ENCODE peak calls at places on chromosome 16, in seven cellular contexts. B is dorsolateral prefrontal cortex, I is AG04450, A is left ventricle myocardium inferior, J is adrenal gland, E is ovary, S is HCT116. H is an unnamed sample.

GRCh38 chr16:4327782-4328579 is 12.1 kb downstream of the GLIS2 start:
- DNase-seq in B (peak; percentile 80), I (no peak), A (peak; percentile 83), J (peak; percentile 93), E (peak; percentile 88), S (no peak), H (peak; percentile 84)

GRCh38 chr16:21619765-21620462 is 20.5 kb downstream of the METTL9 start:
- DNase-seq in B (no peak), I (no peak), A (no peak), J (no peak), E (no peak), S (no peak), H (no peak)

GRCh38 chr16:11742041-11742535 is 569 bp downstream of the TXNDC11 start:
- DNase-seq in B (no peak), I (no peak), A (peak; percentile 46), J (peak; percentile 47), E (peak; percentile 61), S (no peak), H (peak; percentile 78)

GRCh38 chr16:30032083-30032819 is 1.2 kb upstream of the TLCD3B start:
- DNase-seq in B (no peak), I (no peak), A (no peak), J (peak; percentile 52), E (peak; percentile 51), S (peak; percentile 58), H (peak; percentile 40)

GRCh38 chr16:81831722-81832126 is 52.6 kb downstream of the PLCG2 start:
- DNase-seq in B (no peak), I (no peak), A (peak; percentile 40), J (peak; percentile 53), E (no peak), S (no peak), H (peak; percentile 73)

GRCh38 chr16:10569629-10570028 is 10.8 kb downstream of the EMP2 start:
- DNase-seq in B (no peak), I (no peak), A (no peak), J (no peak), E (no peak), S (no peak), H (no peak)

GRCh38 chr16:69404275-69404805 is 18.5 kb upstream of the TERF2 start:
- DNase-seq in B (no peak), I (no peak), A (no peak), J (peak; percentile 65), E (no peak), S (peak; percentile 95), H (no peak)

GRCh38 chr16:16099320-16099719 is 124.0 kb downstream of the ABCC6 start:
- DNase-seq in B (no peak), I (no peak), A (no peak), J (no peak), E (no peak), S (no peak), H (no peak)

GRCh38 chr16:51651061-51651466 is 500.0 kb upstream of the SALL1 start:
- DNase-seq in B (no peak), I (no peak), A (no peak), J (no peak), E (no peak), S (no peak), H (no peak)

GRCh38 chr16:15435216-15435864 is 952 bp downstream of the BMERB1 start:
- DNase-seq in B (no peak), I (no peak), A (no peak), J (no peak), E (no peak), S (no peak), H (no peak)

GRCh38 chr16:2468142-2468724 is 2.9 kb upstream of the NTN3 start:
- DNase-seq in B (no peak), I (no peak), A (no peak), J (peak; percentile 24), E (no peak), S (no peak), H (no peak)

GRCh38 chr16:12500771-12501170 is 302.9 kb downstream of the CPPED1 start:
- DNase-seq in B (no peak), I (no peak), A (no peak), J (no peak), E (no peak), S (no peak), H (peak; percentile 71)

GRCh38 chr16:10936585-10936984 is 5.7 kb downstream of the DEXI start:
- DNase-seq in B (no peak), I (no peak), A (no peak), J (no peak), E (no peak), S (no peak), H (no peak)

GRCh38 chr16:1772908-1773702 is at the start of gene MRPS34:
- DNase-seq in B (peak; percentile 76), I (peak; percentile 42), A (peak; percentile 86), J (peak; percentile 87), E (peak; percentile 84), S (peak; percentile 80), H (peak; percentile 82)

GRCh38 chr16:22762486-22762885 is 51.5 kb upstream of the HS3ST2 start:
- DNase-seq in B (no peak), I (no peak), A (no peak), J (no peak), E (no peak), S (no peak), H (no peak)

GRCh38 chr16:3654249-3654991 is at the start of gene DNASE1:
- DNase-seq in B (no peak), I (no peak), A (peak; percentile 43), J (peak; percentile 74), E (no peak), S (peak; percentile 47), H (no peak)

GRCh38 chr16:56355786-56356275 is 69.5 kb downstream of the AMFR start:
- DNase-seq in B (no peak), I (no peak), A (peak; percentile 14), J (no peak), E (peak; percentile 30), S (no peak), H (peak; percentile 54)

GRCh38 chr16:89257757-89258465 is 40.4 kb downstream of the ZNF778 start:
- DNase-seq in B (no peak), I (no peak), A (no peak), J (no peak), E (no peak), S (no peak), H (no peak)

GRCh38 chr16:7239547-7239946 is 93.1 kb upstream of the RBFOX1 start:
- DNase-seq in B (no peak), I (no peak), A (no peak), J (no peak), E (no peak), S (no peak), H (no peak)

DNA sequence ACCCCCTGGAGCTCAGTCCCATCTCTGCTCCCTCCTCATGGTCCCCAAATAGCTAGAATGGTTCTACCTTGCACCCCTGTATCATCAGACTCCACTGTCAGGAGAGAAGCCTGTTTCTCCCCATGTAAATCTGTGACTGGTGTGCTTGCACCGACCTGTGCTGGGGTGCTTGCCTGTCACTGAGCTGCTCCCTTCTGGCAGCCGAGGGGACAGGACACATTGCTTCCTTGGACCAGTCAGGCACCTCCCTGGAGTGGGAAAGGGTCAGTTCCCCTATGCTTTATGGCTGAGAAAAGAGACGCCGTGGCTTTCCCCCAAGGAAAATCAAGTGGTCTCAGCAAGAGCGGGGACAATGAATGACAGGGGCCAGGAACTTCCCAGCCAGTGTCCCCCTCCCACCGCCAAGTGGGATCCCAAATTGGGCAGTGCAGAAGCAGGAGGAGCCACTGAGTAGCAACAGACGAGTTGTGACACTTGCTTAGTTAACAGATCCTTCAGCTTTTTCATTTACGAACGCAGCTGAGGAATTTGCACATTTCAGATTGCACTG is 156.3 kb downstream of the KATNIP start:
- DNase-seq in B (peak; percentile 2), I (no peak), A (no peak), J (no peak), E (no peak), S (no peak), H (no peak)
- H3K27me3 ChIP-seq in B (no peaks in the 10 kb centered on the region), I (no peaks in the 10 kb centered on the region), A (no peaks in the 10 kb centered on the region), J (no peaks in the 10 kb centered on the region), E (no peaks in the 10 kb centered on the region), S (no peaks in the 10 kb centered on the region), H (no peaks in the 10 kb centered on the region)

DNA sequence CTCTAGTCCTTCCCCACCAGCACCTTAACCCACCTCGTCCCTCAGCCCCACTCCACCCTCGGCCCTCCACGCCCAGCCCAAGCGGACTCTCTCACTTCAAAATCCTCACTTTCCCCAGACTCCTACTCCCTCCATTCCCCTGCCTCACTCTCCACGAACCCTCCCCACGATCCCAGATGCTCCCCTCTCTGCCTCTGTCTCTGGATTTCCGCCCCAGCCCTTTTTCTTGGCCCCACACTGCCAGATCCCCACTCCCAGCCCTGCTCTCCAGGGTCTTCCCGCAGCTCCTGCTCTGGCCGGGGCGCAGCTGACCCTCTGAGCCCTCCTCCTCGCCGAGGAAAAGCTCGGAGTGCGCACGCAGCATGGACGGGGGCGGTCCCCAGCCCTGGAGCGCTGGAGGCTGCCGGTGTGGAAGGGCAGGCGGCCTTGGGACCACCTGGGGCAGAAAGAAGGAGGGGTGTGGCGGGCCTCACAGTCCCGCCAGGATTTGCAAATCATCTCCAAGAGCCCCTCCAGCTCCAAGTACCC is at the start of gene TMEM114:
- DNase-seq in B (no peak), I (no peak), A (no peak), J (no peak), E (no peak), S (no peak), H (no peak)
- H3K4me3 ChIP-seq in B (peak within 1 kb of the TSS; percentile 51), I (no peak within 1 kb of the TSS), A (peak within 1 kb of the TSS; percentile 52), J (no peak within 1 kb of the TSS), E (no peak within 1 kb of the TSS), S (no peak within 1 kb of the TSS), H (no peak within 1 kb of the TSS)

DNA sequence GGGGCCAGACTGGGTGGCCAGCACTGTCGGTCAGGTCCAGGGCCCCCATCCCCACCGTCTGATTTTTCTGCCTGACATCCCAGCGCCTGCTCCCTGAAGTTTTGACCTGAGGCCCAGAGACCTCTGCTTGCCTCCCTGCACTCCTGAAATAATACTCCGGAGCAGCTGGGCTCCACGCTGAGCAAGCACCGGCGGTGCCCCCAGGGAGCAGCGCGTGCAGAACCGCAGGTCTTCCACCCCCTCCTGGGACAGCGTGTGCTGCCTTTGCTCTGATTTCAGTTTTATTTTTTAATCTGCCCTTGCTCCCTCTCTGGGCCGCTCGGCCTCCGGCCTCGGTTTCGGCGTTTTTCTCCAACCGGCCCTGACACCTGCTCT is 132.4 kb upstream of the GSE1 start:
- DNase-seq in B (no peak), I (no peak), A (no peak), J (no peak), E (no peak), S (no peak), H (no peak)
- H3K27me3 ChIP-seq in B (no peaks in the 10 kb centered on the region), I (no peaks in the 10 kb centered on the region), A (no peaks in the 10 kb centered on the region), J (no peaks in the 10 kb centered on the region), E (no peaks in the 10 kb centered on the region), S (no peaks in the 10 kb centered on the region), H (no peaks in the 10 kb centered on the region)

DNA sequence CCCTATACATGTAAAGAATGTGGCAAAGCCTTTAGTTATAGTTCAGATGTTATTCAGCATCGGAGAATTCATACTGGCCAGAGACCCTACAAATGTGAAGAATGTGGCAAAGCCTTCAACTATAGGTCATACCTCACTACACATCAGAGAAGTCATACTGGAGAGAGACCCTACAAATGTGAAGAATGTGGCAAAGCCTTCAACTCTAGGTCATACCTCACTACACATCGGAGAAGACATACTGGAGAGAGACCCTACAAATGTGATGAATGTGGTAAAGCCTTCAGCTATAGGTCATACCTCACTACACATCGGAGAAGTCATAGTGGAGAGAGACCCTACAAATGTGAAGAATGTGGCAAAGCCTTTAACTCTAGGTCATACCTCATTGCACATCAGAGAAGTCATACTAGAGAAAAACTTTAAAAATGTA is 42.5 kb downstream of the ZNF267 start:
- DNase-seq in B (no peak), I (no peak), A (no peak), J (no peak), E (no peak), S (no peak), H (no peak)
- H3K4me3 ChIP-seq in B (no peak overlapping the region), I (no peak overlapping the region), A (no peak overlapping the region), J (no peak overlapping the region), E (no peak overlapping the region), S (no peak overlapping the region), H (peak overlapping the region; percentile 26)

GRCh38 chr16:85994492-85995433 is 95.8 kb downstream of the IRF8 start:
- DNase-seq in B (no peak), I (no peak), A (no peak), J (no peak), E (no peak), S (no peak), H (no peak)
- H3K27me3 ChIP-seq in B (no peaks in the 10 kb centered on the region), I (peaks cover 74% of the 10 kb centered on the region), A (peaks cover 91% of the 10 kb centered on the region), J (peaks cover 4% of the 10 kb centered on the region), E (no peaks in the 10 kb centered on the region), S (peaks cover 37% of the 10 kb centered on the region), H (no peaks in the 10 kb centered on the region)